ENCODE peak calls at places on chromosomes 7 and 10, in four cellular contexts. F is omental fat pad, A is fibroblast of lung, W is RWPE1. J is an unnamed sample.

GRCh38 chr7:27873981-27874957 is 134.3 kb downstream of the TAX1BP1 start:
- DNase-seq in F (no peak), W (peak), A (peak), J (peak)

GRCh38 chr7:100673942-100674431 is 447 bp downstream of the GNB2 start:
- DNase-seq in F (no peak), A (no peak), W (no peak), J (no peak)

GRCh38 chr7:29146082-29146706 is at the start of gene CPVL:
- DNase-seq in A (peak), F (no peak), W (peak), J (no peak)

GRCh38 chr7:102860351-102860811 is 52.4 kb upstream of the LRRC17 start:
- DNase-seq in W (no peak), F (no peak), A (peak), J (no peak)

GRCh38 chr10:132940791-132941465 is 1.4 kb downstream of the CFAP46 start:
- DNase-seq in F (no peak), A (no peak), W (no peak), J (no peak)

GRCh38 chr7:52077571-52077970 is 761.0 kb upstream of the COBL start:
- DNase-seq in F (no peak), W (no peak), A (no peak), J (no peak)

GRCh38 chr7:74454059-74454947 is 597 bp downstream of the GTF2IRD1 start:
- DNase-seq in W (peak), F (no peak), A (no peak), J (no peak)

GRCh38 chr7:79683916-79684315 is 230.4 kb upstream of the MAGI2 start:
- DNase-seq in A (no peak), W (no peak), F (no peak), J (no peak)

GRCh38 chr7:15503603-15504280 is 58.1 kb downstream of the AGMO start:
- DNase-seq in W (no peak), A (peak), F (no peak), J (no peak)

GRCh38 chr7:90222390-90222789 is 10.8 kb downstream of the STEAP2 start:
- DNase-seq in W (no peak), F (no peak), A (no peak), J (no peak)

GRCh38 chr7:73359306-73359705 is 31.3 kb downstream of the FKBP6 start:
- DNase-seq in W (no peak), A (no peak), F (no peak), J (no peak)

GRCh38 chr7:1533569-1534329 is 3.2 kb downstream of the MAFK start:
- DNase-seq in F (no peak), W (peak), A (peak), J (no peak)

GRCh38 chr7:22576941-22577927 is 77.2 kb upstream of the STEAP1B start:
- DNase-seq in W (peak), A (peak), F (no peak), J (no peak)

GRCh38 chr7:50502001-50502684 is 52.0 kb upstream of the FIGNL1 start:
- DNase-seq in A (peak), W (peak), F (no peak), J (no peak)

GRCh38 chr10:2978111-2978510 is 89.2 kb upstream of the PFKP start:
- DNase-seq in A (peak), W (peak), F (no peak), J (no peak)
- TF ChIP-seq CTCF in A (peak), W (peak), F (no peak), J (peak)

DNA sequence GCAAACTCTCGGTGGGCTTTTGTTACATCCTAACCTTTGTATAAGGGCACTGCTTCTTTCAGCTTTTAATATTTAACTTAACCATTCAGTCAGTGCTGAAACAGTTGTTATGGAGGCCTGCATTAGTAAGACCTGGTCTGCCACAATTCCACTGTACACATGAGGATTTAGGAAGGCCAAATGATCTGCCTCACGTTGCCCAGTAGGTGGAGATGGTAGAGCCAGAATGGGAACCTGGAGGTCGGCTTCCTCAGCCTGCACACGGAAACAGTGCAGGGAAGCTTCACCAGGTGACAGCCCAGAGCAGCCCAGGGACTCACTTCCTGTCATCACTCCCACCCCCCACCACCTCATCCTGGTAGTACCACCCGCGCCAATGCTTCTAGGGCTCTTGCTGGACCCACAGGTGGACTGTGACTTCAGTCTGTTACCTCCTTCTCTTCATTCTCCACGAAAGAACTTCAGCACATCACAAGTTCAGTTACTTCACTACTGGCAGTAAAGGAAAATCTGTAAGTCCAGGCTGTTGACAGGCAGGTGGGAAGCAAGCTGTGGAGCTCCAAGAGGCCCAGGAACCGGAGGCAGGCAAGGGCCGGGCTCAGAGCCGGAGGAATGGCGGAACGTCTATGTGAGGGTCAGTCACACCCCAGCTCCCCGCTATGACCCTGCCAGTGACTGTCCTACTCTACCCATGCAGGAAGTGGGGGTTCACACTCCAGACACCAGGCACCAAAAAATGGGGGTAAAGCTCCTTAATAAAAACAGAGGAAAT is 480.3 kb upstream of the C7orf33 start:
- DNase-seq in A (no peak), W (no peak), F (no peak), J (no peak)
- TF ChIP-seq CTCF in A (no peak), W (no peak), F (no peak), J (no peak)

GRCh38 chr7:152347888-152348287 is 87.9 kb downstream of the KMT2C start:
- DNase-seq in W (no peak), F (no peak), A (no peak), J (no peak)

GRCh38 chr7:152341039-152341913 is 94.5 kb downstream of the KMT2C start:
- DNase-seq in A (peak), F (no peak), W (peak), J (no peak)

GRCh38 chr7:152341914-152342236 is 93.9 kb downstream of the KMT2C start:
- DNase-seq in F (no peak), W (no peak), A (no peak), J (no peak)

GRCh38 chr7:152342796-152343195 is 93.0 kb downstream of the KMT2C start:
- DNase-seq in A (no peak), W (no peak), F (no peak), J (no peak)

GRCh38 chr7:152344253-152344652 is 91.5 kb downstream of the KMT2C start:
- DNase-seq in A (no peak), W (no peak), F (no peak), J (no peak)
- TF ChIP-seq CTCF in A (no peak), W (no peak), F (no peak), J (no peak)

DNA sequence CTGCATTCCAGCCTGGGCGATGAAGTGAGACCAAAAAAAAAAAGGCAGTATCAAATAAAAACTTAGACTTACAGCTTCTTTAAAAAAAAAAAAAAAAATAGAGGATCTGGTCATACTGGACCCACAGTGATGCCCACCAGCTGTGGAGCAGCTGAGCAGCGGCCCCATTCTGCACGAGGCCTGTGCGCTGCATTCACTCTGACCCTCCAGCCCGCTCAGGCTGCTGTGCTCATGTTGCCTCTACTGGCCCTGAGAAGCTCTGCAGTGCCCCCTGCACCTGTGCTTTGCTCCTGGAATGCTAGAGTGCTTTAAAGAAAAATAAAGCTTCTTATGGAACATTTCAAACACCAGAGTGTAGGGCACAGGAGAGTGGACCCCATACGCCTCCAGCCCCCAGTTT is 33.2 kb downstream of the TMEM120A start:
- DNase-seq in F (no peak), A (no peak), W (no peak), J (no peak)
- TF ChIP-seq CTCF in F (no peak), A (no peak), W (no peak), J (no peak)

DNA sequence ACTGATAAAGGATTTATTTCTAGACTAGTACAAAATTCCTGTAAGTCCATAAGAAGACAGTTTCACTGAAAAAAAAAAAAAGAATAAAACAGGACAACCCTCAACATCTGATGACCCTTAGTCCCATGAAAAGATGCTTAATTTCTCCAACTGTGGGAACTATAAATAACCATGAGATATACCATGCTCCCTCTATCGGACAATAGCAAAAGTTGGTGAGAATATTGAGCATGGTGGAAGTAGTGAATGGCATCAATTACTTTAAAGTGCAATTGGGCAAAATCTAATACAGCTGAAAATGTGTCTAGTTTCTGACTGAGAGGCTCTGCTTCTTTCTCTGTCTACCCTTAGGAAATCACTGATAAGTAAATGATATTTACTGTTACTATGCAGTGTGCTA is 348.8 kb downstream of the SUGCT start:
- DNase-seq in W (no peak), F (no peak), A (no peak), J (no peak)
- TF ChIP-seq CTCF in W (no peak), F (no peak), A (peak), J (no peak)

J was measured in osteocyte.